ENCODE peak calls at places on chromosomes 13 and 19, in ten cellular contexts. One of them, this sample, is unnamed.

GRCh38 chr19:3849092-3849491 is 19.7 kb downstream of the ZFR2 start:
- DNase-seq in erythroblast: no peak
- DNase-seq in activated T-helper 1 cell treated with anti-CD3 and anti-CD28 coated beads, Interleukin-2, amount 50 U/mL, for 16 hours: peak; percentile 20
- DNase-seq in DMS53: peak; percentile 72
- DNase-seq in HS-5: no peak
- DNase-seq in fibroblast of lung: no peak
- DNase-seq in fibroblast of the conjunctiva: no peak
- DNase-seq in effector CD4-positive, alpha-beta T cell: peak; percentile 33
- DNase-seq in fibroblast of the aortic adventitia: no peak
- DNase-seq in K562: peak; percentile 82
- DNase-seq in this sample: no peak

GRCh38 chr13:97913206-97913605 is 40.3 kb upstream of the IPO5 start:
- DNase-seq in fibroblast of lung: no peak
- DNase-seq in HS-5: no peak
- DNase-seq in fibroblast of the aortic adventitia: peak; percentile 55
- DNase-seq in DMS53: no peak
- DNase-seq in erythroblast: no peak
- DNase-seq in activated T-helper 1 cell treated with anti-CD3 and anti-CD28 coated beads, Interleukin-2, amount 50 U/mL, for 16 hours: no peak
- DNase-seq in effector CD4-positive, alpha-beta T cell: no peak
- DNase-seq in K562: no peak
- DNase-seq in fibroblast of the conjunctiva: no peak
- DNase-seq in this sample: no peak

GRCh38 chr19:6088677-6089063 is 21.6 kb downstream of the RFX2 start:
- DNase-seq in fibroblast of the conjunctiva: no peak
- DNase-seq in fibroblast of the aortic adventitia: peak; percentile 82
- DNase-seq in activated T-helper 1 cell treated with anti-CD3 and anti-CD28 coated beads, Interleukin-2, amount 50 U/mL, for 16 hours: no peak
- DNase-seq in erythroblast: no peak
- DNase-seq in HS-5: no peak
- DNase-seq in effector CD4-positive, alpha-beta T cell: no peak
- DNase-seq in fibroblast of lung: peak; percentile 65
- DNase-seq in DMS53: peak; percentile 42
- DNase-seq in K562: no peak
- DNase-seq in this sample: no peak

GRCh38 chr19:55353803-55354697 is 469 bp downstream of the COX6B2 start:
- DNase-seq in erythroblast: peak; percentile 77
- DNase-seq in fibroblast of the conjunctiva: peak; percentile 26
- DNase-seq in HS-5: no peak
- DNase-seq in K562: peak; percentile 97
- DNase-seq in DMS53: peak; percentile 65
- DNase-seq in effector CD4-positive, alpha-beta T cell: peak; percentile 55
- DNase-seq in fibroblast of the aortic adventitia: peak; percentile 39
- DNase-seq in activated T-helper 1 cell treated with anti-CD3 and anti-CD28 coated beads, Interleukin-2, amount 50 U/mL, for 16 hours: no peak
- DNase-seq in fibroblast of lung: no peak
- DNase-seq in this sample: no peak

GRCh38 chr13:73288596-73288995 is 229.8 kb downstream of the KLF5 start:
- DNase-seq in fibroblast of the conjunctiva: no peak
- DNase-seq in DMS53: no peak
- DNase-seq in effector CD4-positive, alpha-beta T cell: no peak
- DNase-seq in fibroblast of lung: no peak
- DNase-seq in fibroblast of the aortic adventitia: no peak
- DNase-seq in erythroblast: no peak
- DNase-seq in K562: no peak
- DNase-seq in activated T-helper 1 cell treated with anti-CD3 and anti-CD28 coated beads, Interleukin-2, amount 50 U/mL, for 16 hours: no peak
- DNase-seq in HS-5: no peak
- DNase-seq in this sample: no peak

GRCh38 chr19:37929512-37929911 is 22.5 kb downstream of the SIPA1L3 start:
- DNase-seq in erythroblast: no peak
- DNase-seq in HS-5: no peak
- DNase-seq in effector CD4-positive, alpha-beta T cell: no peak
- DNase-seq in activated T-helper 1 cell treated with anti-CD3 and anti-CD28 coated beads, Interleukin-2, amount 50 U/mL, for 16 hours: no peak
- DNase-seq in DMS53: no peak
- DNase-seq in fibroblast of the conjunctiva: no peak
- DNase-seq in fibroblast of the aortic adventitia: no peak
- DNase-seq in fibroblast of lung: no peak
- DNase-seq in K562: no peak
- DNase-seq in this sample: no peak

GRCh38 chr13:48492123-48493075 is 40.5 kb downstream of the RCBTB2 start:
- DNase-seq in fibroblast of the aortic adventitia: peak; percentile 77
- DNase-seq in effector CD4-positive, alpha-beta T cell: peak; percentile 60
- DNase-seq in activated T-helper 1 cell treated with anti-CD3 and anti-CD28 coated beads, Interleukin-2, amount 50 U/mL, for 16 hours: peak; percentile 45
- DNase-seq in DMS53: no peak
- DNase-seq in HS-5: peak; percentile 23
- DNase-seq in fibroblast of lung: peak; percentile 52
- DNase-seq in fibroblast of the conjunctiva: no peak
- DNase-seq in erythroblast: peak; percentile 81
- DNase-seq in K562: peak; percentile 26
- DNase-seq in this sample: no peak

GRCh38 chr13:90757127-90757680 is 590.3 kb upstream of the MIR17HG start:
- DNase-seq in fibroblast of the conjunctiva: no peak
- DNase-seq in K562: no peak
- DNase-seq in fibroblast of lung: no peak
- DNase-seq in DMS53: peak; percentile 0
- DNase-seq in erythroblast: no peak
- DNase-seq in fibroblast of the aortic adventitia: no peak
- DNase-seq in HS-5: no peak
- DNase-seq in effector CD4-positive, alpha-beta T cell: no peak
- DNase-seq in activated T-helper 1 cell treated with anti-CD3 and anti-CD28 coated beads, Interleukin-2, amount 50 U/mL, for 16 hours: no peak
- DNase-seq in this sample: no peak

GRCh38 chr13:24338721-24339120 is 29.3 kb downstream of the C1QTNF9 start:
- DNase-seq in effector CD4-positive, alpha-beta T cell: no peak
- DNase-seq in K562: no peak
- DNase-seq in activated T-helper 1 cell treated with anti-CD3 and anti-CD28 coated beads, Interleukin-2, amount 50 U/mL, for 16 hours: no peak
- DNase-seq in fibroblast of lung: no peak
- DNase-seq in erythroblast: no peak
- DNase-seq in fibroblast of the aortic adventitia: no peak
- DNase-seq in DMS53: no peak
- DNase-seq in fibroblast of the conjunctiva: no peak
- DNase-seq in HS-5: no peak
- DNase-seq in this sample: no peak

GRCh38 chr13:97284558-97284957 is 62.4 kb downstream of the MBNL2 start:
- DNase-seq in K562: no peak
- DNase-seq in DMS53: no peak
- DNase-seq in fibroblast of lung: peak; percentile 75
- DNase-seq in effector CD4-positive, alpha-beta T cell: no peak
- DNase-seq in HS-5: no peak
- DNase-seq in fibroblast of the aortic adventitia: peak; percentile 75
- DNase-seq in activated T-helper 1 cell treated with anti-CD3 and anti-CD28 coated beads, Interleukin-2, amount 50 U/mL, for 16 hours: no peak
- DNase-seq in fibroblast of the conjunctiva: no peak
- DNase-seq in erythroblast: no peak
- DNase-seq in this sample: no peak

GRCh38 chr19:8209111-8209964 is at the start of gene CERS4:
- DNase-seq in effector CD4-positive, alpha-beta T cell: peak; percentile 70
- DNase-seq in fibroblast of the aortic adventitia: peak; percentile 23
- DNase-seq in fibroblast of the conjunctiva: peak; percentile 16
- DNase-seq in fibroblast of lung: peak; percentile 44
- DNase-seq in HS-5: no peak
- DNase-seq in K562: peak; percentile 93
- DNase-seq in activated T-helper 1 cell treated with anti-CD3 and anti-CD28 coated beads, Interleukin-2, amount 50 U/mL, for 16 hours: peak; percentile 72
- DNase-seq in DMS53: peak; percentile 93
- DNase-seq in erythroblast: no peak
- DNase-seq in this sample: no peak

GRCh38 chr19:46714523-46715106 is 2.3 kb downstream of the PRKD2 start:
- DNase-seq in fibroblast of the conjunctiva: no peak
- DNase-seq in DMS53: peak; percentile 91
- DNase-seq in HS-5: no peak
- DNase-seq in activated T-helper 1 cell treated with anti-CD3 and anti-CD28 coated beads, Interleukin-2, amount 50 U/mL, for 16 hours: no peak
- DNase-seq in fibroblast of lung: no peak
- DNase-seq in K562: no peak
- DNase-seq in fibroblast of the aortic adventitia: no peak
- DNase-seq in erythroblast: no peak
- DNase-seq in effector CD4-positive, alpha-beta T cell: peak; percentile 63
- DNase-seq in this sample: no peak

GRCh38 chr13:80339841-80340642 is 884 bp downstream of the SPRY2 start:
- DNase-seq in HS-5: no peak
- DNase-seq in fibroblast of the aortic adventitia: peak; percentile 51
- DNase-seq in activated T-helper 1 cell treated with anti-CD3 and anti-CD28 coated beads, Interleukin-2, amount 50 U/mL, for 16 hours: no peak
- DNase-seq in fibroblast of the conjunctiva: no peak
- DNase-seq in fibroblast of lung: peak; percentile 28
- DNase-seq in K562: peak; percentile 31
- DNase-seq in effector CD4-positive, alpha-beta T cell: no peak
- DNase-seq in DMS53: peak; percentile 56
- DNase-seq in erythroblast: peak; percentile 63
- DNase-seq in this sample: no peak